ENCODE peak calls at places on chromosomes 6 and 20, in five cellular contexts. Z is H1, Y is HepG2, G is K562, D is GM12878. S is an unnamed sample.

GRCh38 chr20:44582321-44583025 is at the start of gene PKIG:
- DNase-seq in D (no peak), Y (no peak), Z (no peak), G (no peak), S (no peak)

GRCh38 chr6:131225127-131225526 is 89.9 kb downstream of the AKAP7 start:
- DNase-seq in G (no peak), Y (no peak), D (no peak), Z (no peak), S (no peak)

GRCh38 chr6:149483849-149484635 is 772 bp downstream of the ZC3H12D start:
- DNase-seq in Z (no peak), G (no peak), D (no peak), Y (no peak), S (no peak)

GRCh38 chr6:109865968-109866367 is 112.1 kb upstream of the GPR6 start:
- DNase-seq in G (no peak), Z (peak; percentile 61), D (no peak), Y (no peak), S (no peak)

GRCh38 chr6:82131441-82131840 is 116.1 kb downstream of the IBTK start:
- DNase-seq in G (no peak), Z (no peak), Y (no peak), D (no peak), S (no peak)

GRCh38 chr20:32237419-32237818 is 29.7 kb downstream of the POFUT1 start:
- DNase-seq in D (no peak), G (no peak), Y (no peak), Z (no peak), S (no peak)

GRCh38 chr6:163349696-163350095 is 64.8 kb upstream of the QKI start:
- DNase-seq in Z (no peak), Y (no peak), D (no peak), G (no peak), S (no peak)

GRCh38 chr6:151379933-151380847 is 11.2 kb downstream of the ZBTB2 start:
- DNase-seq in Z (no peak), D (no peak), G (no peak), Y (no peak), S (no peak)

GRCh38 chr6:149317656-149318571 is at the start of gene TAB2:
- DNase-seq in Y (no peak), Z (peak; percentile 79), D (no peak), G (peak; percentile 81), S (no peak)

GRCh38 chr6:125208625-125209249 is 55.2 kb downstream of the TPD52L1 start:
- DNase-seq in Z (no peak), G (no peak), Y (no peak), D (no peak), S (no peak)

GRCh38 chr6:152587473-152587872 is 49.7 kb downstream of the SYNE1 start:
- DNase-seq in D (no peak), G (no peak), Z (no peak), Y (no peak), S (no peak)

GRCh38 chr6:121848523-121849255 is 413.2 kb downstream of the GJA1 start:
- DNase-seq in Y (no peak), G (no peak), Z (no peak), D (no peak), S (no peak)

GRCh38 chr6:150857062-150857905 is 8.2 kb upstream of the MTHFD1L start:
- DNase-seq in Y (peak; percentile 15), D (no peak), G (no peak), Z (no peak), S (peak; percentile 72)

GRCh38 chr6:41937881-41938574 is 3.6 kb downstream of the CCND3 start:
- DNase-seq in D (no peak), G (no peak), Z (no peak), Y (no peak), S (no peak)

GRCh38 chr6:90294989-90295853 is 1.4 kb downstream of the BACH2 start:
- DNase-seq in Z (no peak), D (no peak), Y (no peak), G (peak; percentile 25), S (no peak)

GRCh38 chr20:49631856-49632418 is 64.0 kb upstream of the PTGIS start:
- DNase-seq in Z (no peak), Y (no peak), D (no peak), G (no peak), S (no peak)

GRCh38 chr6:1615651-1616420 is 6.1 kb downstream of the FOXC1 start:
- DNase-seq in Z (no peak), G (no peak), Y (no peak), D (no peak), S (no peak)

GRCh38 chr6:3209114-3210023 is 18.1 kb downstream of the TUBB2B start:
- DNase-seq in Z (peak; percentile 69), Y (peak; percentile 88), G (peak; percentile 96), D (peak; percentile 60), S (peak; percentile 96)

GRCh38 chr6:29926081-29926794 is 16.1 kb upstream of the HLA-A start:
- DNase-seq in Y (no peak), G (no peak), D (no peak), Z (peak; percentile 48), S (no peak)

GRCh38 chr6:134951494-134952263 is 1.8 kb upstream of the ALDH8A1 start:
- DNase-seq in D (no peak), Y (peak; percentile 78), Z (no peak), G (no peak), S (no peak)

GRCh38 chr6:119278625-119279024 is 70.9 kb downstream of the MAN1A1 start:
- DNase-seq in Z (no peak), Y (no peak), D (no peak), G (no peak), S (no peak)

GRCh38 chr6:163334264-163334663 is 80.3 kb upstream of the QKI start:
- DNase-seq in Z (no peak), Y (no peak), G (no peak), D (no peak), S (no peak)

GRCh38 chr6:142871910-142872331 is 73.1 kb downstream of the HIVEP2 start:
- DNase-seq in G (no peak), Y (peak; percentile 83), D (no peak), Z (no peak), S (no peak)

GRCh38 chr6:37566209-37566859 is 66.6 kb upstream of the CCDC167 start:
- DNase-seq in G (peak; percentile 88), D (no peak), Z (peak; percentile 95), Y (no peak), S (no peak)

GRCh38 chr6:3484946-3485345 is 28.1 kb upstream of the SLC22A23 start:
- DNase-seq in Z (no peak), Y (no peak), D (no peak), G (no peak), S (no peak)

GRCh38 chr20:34260208-34260942 is 19.2 kb downstream of the ASIP start:
- DNase-seq in D (no peak), G (no peak), Y (no peak), Z (no peak), S (no peak)

GRCh38 chr6:1894954-1895353 is 285.2 kb downstream of the FOXC1 start:
- DNase-seq in G (no peak), Z (no peak), Y (no peak), D (no peak), S (no peak)

GRCh38 chr20:17965042-17965697 is 3.4 kb downstream of the SNX5 start:
- DNase-seq in D (no peak), Y (peak; percentile 38), G (no peak), Z (no peak), S (no peak)
- H2AFZ ChIP-seq in D (no peak overlapping the region), Y (no peak overlapping the region), G (no peak overlapping the region), Z (no peak overlapping the region), S (no peak overlapping the region)

GRCh38 chr6:64591682-64592081 is 956.1 kb downstream of the PHF3 start:
- DNase-seq in G (no peak), Y (no peak), Z (no peak), D (no peak), S (no peak)
- TF ChIP-seq ZNF274 in G (no peak), Y (no peak), Z (no peak), D (no peak), S (no peak)

DNA sequence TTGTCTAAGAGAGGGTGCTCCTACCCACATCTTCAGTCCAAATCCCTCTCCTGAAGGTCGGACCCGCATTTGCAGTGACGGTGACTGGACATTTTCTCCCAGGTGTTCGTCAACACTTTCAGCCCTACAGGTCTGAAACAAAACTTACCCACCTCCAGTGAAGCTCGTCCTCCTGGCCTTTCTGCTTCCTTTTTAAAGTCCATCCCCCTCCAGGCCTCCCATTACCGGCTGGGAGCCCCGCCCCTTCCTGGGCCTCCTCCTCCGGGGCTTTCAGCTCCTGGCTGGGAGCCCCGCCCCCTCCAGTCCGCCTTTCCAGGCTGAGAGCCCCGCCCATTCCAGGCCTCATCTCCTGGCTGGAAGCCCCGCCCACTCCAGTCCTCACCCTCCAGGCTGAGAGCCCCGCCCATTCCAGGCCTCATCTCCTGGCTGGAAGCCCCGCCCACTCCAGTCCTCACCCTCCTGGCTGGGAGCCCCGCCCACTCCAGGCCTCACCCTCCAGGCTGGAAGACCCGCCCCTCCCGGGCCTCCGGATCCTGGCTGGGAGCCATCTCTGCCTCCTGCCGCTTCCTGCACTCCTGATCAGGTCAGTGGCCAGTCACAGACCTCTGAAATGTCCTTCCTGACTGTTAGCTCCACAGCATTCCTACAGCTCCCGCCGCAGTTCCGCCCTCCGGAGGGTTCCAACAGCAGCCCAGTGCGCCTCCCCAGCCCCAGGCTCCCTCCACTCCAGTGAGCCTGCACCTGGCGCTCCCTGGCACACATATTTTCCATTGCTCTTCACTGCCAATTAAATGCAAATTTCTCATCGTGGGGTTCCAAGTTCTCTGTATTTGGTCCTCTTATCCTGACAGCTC is 98.5 kb downstream of the LY86 start:
- DNase-seq in D (no peak), G (peak; percentile 100), Y (peak; percentile 91), Z (peak; percentile 97), S (peak; percentile 93)
- H2AFZ ChIP-seq in D (no peak overlapping the region), G (peak overlapping the region; percentile 88), Y (no peak overlapping the region), Z (peak overlapping the region; percentile 86), S (no peak overlapping the region)

DNA sequence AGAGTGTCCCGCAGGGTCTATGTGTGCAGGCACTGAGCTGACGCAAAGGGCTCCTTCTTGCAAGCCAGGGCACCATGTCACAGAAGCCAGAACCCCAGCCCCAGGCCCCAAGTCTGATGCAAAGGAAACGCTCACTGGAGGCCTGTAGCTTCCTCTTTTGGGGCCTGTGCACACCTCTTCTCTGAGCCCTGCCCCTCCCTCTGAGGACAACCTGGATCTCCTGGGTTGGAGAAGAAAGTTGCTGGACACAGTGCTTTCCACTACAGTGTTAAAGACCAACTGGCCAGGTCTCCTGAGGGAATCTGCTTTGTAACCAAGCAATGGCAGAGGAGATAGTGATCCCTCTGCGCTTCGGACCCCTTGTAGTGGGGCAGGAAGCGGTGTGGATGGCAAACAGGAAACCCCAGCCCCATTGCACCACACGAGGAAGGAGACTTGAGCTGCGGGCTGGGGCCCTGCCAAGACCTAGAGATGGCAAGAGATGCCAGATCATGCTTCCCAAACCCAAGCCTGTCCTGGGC is 90.0 kb downstream of the PRND start:
- DNase-seq in Y (no peak), G (no peak), Z (no peak), D (peak; percentile 38), S (no peak)
- TF ChIP-seq ZNF274 in Y (no peak), G (no peak), Z (no peak), D (no peak), S (no peak)

DNA sequence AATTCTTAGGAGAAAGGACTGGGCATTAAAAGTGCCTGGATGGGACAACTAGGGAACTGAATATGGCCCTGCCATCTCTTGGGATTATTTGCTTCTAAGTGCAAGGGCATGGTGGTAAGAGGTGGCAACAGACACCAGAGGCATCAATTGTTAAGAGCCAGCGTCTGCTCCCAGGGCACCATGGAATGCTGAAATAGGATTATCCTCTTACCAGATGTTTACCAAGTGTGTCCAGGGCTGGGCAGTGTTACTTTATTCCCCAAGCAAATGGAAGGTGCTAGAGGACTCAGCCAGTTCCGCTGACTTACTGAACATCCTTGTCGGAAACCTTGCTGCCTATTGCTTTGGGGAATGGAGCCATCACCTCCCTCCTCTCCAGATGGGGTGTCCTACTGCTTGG is 273.6 kb upstream of the SUPT3H start:
- DNase-seq in Z (no peak), Y (no peak), D (no peak), G (no peak), S (no peak)
- H2AFZ ChIP-seq in Z (no peak overlapping the region), Y (no peak overlapping the region), D (no peak overlapping the region), G (no peak overlapping the region), S (no peak overlapping the region)